ENCODE peak calls at places on chromosome 5, in four cellular contexts. K, M, H and X are unnamed samples. For H3K4me1, the result is how much of the 10 kb centered on the place peaks cover.

GRCh38 chr5:95717439-95717838 is 13.7 kb upstream of the RHOBTB3 start:
- DNase-seq in M (no peak), K (no peak), H (no peak), X (no peak)

GRCh38 chr5:148569948-148570347 is 84.4 kb downstream of the HTR4 start:
- DNase-seq in M (no peak), H (no peak), K (no peak), X (no peak)

GRCh38 chr5:91645347-91645746 is 262.2 kb upstream of the ARRDC3 start:
- DNase-seq in H (no peak), M (no peak), K (no peak), X (no peak)

GRCh38 chr5:145856285-145856818 is 16.5 kb downstream of the GRXCR2 start:
- DNase-seq in H (peak), K (no peak), M (no peak), X (no peak)

GRCh38 chr5:65699338-65699737 is 22.6 kb downstream of the SGTB start:
- DNase-seq in M (peak), K (no peak), H (no peak), X (no peak)

GRCh38 chr5:156534906-156535305 is 207.9 kb downstream of the SGCD start:
- DNase-seq in H (no peak), M (no peak), K (no peak), X (no peak)

GRCh38 chr5:18984559-18985080 is 1003.4 kb downstream of the CDH18 start:
- DNase-seq in K (no peak), M (no peak), H (no peak), X (no peak)

GRCh38 chr5:142455856-142456255 is 131.0 kb upstream of the SPRY4 start:
- DNase-seq in H (no peak), K (no peak), M (peak), X (no peak)

GRCh38 chr5:110112355-110112754 is 422.6 kb downstream of the MAN2A1 start:
- DNase-seq in M (no peak), H (no peak), K (no peak), X (no peak)

GRCh38 chr5:58795327-58795726 is 212.5 kb downstream of the RAB3C start:
- DNase-seq in K (no peak), H (no peak), M (no peak), X (no peak)

GRCh38 chr5:179142434-179143198 is 82.4 kb downstream of the ZNF354C start:
- DNase-seq in K (no peak), H (no peak), M (no peak), X (peak)

GRCh38 chr5:177473461-177473991 is at the start of gene DBN1:
- DNase-seq in H (no peak), M (no peak), K (peak), X (peak)

GRCh38 chr5:172714491-172715420 is 56.2 kb downstream of the DUSP1 start:
- DNase-seq in M (no peak), H (peak), K (peak), X (peak)

GRCh38 chr5:55578771-55579170 is 44.0 kb upstream of the PLPP1 start:
- DNase-seq in H (no peak), M (no peak), K (no peak), X (no peak)

GRCh38 chr5:91129748-91130147 is 253.4 kb downstream of the ARRDC3 start:
- DNase-seq in H (no peak), M (no peak), K (no peak), X (no peak)

GRCh38 chr5:113510836-113511451 is 2.5 kb upstream of the YTHDC2 start:
- DNase-seq in H (peak), K (no peak), M (no peak), X (peak)

GRCh38 chr5:141902416-141902815 is 21.3 kb upstream of the DELE1 start:
- DNase-seq in M (no peak), K (no peak), H (no peak), X (peak)

DNA sequence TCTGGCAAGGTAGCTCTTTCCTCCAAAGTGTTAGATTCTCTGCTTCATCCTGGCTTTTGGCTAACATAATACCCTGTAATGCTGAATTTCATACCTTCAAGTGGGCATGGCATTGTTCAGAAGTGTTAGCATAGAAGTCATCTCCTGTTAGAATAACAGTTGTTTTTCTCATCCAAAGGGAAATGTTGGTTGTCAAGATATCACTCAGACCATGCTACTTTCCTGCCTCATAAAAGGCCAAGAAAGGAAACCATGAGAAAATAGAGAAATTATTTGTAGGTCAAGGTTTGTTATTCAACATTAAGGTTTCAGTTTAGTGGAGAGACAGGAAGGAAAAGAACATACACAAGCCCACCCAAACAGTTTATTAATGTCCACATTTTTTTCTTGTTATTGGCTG is 472.5 kb downstream of the ARHGEF28 start:
- DNase-seq in K (no peak), H (no peak), M (no peak), X (no peak)
- H3K4me1 ChIP-seq in K (under half), H (under half), M (under half), X (under half)

DNA sequence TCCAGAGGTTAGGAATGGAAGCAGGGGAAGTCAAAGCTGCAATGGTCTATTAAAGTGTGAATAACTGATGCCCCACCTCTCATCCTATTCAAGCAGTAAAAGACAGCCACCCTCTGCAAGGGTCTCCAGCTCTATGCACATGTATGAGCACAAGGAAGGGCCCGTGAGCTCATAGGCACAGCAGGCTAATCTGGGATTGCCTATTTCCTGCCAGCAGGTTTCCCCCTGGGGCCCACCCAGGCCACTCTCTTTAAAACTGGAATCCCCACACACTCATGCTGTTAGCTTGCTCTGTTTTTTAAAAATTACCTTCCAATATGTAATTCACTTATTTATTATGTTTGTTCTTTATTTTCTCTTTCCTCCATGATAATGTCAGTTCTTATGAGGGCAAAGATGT is 48.7 kb upstream of the ZNF366 start:
- DNase-seq in M (no peak), K (no peak), H (no peak), X (no peak)
- TF ChIP-seq PBX3 in M (no peak), K (no peak), H (no peak), X (no peak)

GRCh38 chr5:144331361-144331760 is 160.7 kb downstream of the KCTD16 start:
- DNase-seq in H (no peak), K (no peak), M (no peak), X (no peak)

GRCh38 chr5:144332265-144332664 is 161.6 kb downstream of the KCTD16 start:
- DNase-seq in H (no peak), M (no peak), K (no peak), X (no peak)

GRCh38 chr5:144325532-144325931 is 154.9 kb downstream of the KCTD16 start:
- DNase-seq in H (no peak), M (no peak), K (no peak), X (no peak)

GRCh38 chr5:144328505-144328904 is 157.8 kb downstream of the KCTD16 start:
- DNase-seq in K (no peak), M (no peak), H (no peak), X (no peak)

GRCh38 chr5:144328980-144329379 is 158.3 kb downstream of the KCTD16 start:
- DNase-seq in M (no peak), K (no peak), H (no peak), X (no peak)
- H3K4me1 ChIP-seq in M (under half), K (under half), H (under half), X (under half)

DNA sequence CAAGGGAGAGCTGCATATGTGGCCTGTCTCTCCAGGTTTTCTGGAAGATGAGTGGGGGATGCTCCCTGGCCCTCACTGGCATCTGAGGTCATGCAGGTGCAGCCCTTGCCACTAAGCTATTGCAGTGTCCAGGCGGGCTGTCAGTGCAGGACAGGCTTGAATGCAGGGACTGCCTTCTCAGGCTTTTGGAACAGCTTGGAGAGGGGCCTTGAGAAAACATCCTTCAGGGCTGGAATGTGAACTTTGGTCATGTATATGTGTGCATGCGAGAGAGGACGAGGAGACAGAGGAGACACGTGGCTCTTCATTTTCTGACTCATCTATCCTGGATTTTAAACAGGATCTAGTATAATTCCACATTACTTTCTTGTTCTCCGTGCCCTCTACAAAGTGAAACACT is 90.3 kb downstream of the MACROH2A1 start:
- DNase-seq in H (peak), K (no peak), M (no peak), X (no peak)
- TF ChIP-seq PBX3 in H (no peak), K (no peak), M (no peak), X (no peak)

GRCh38 chr5:132762246-132763000 is 14.6 kb downstream of the SEPTIN8 start:
- DNase-seq in K (no peak), H (no peak), M (no peak), X (no peak)
- H3K4me1 ChIP-seq in K (under half), H (under half), M (under half), X (under half)

GRCh38 chr5:31364881-31365636 is 166.8 kb downstream of the DROSHA start:
- DNase-seq in H (no peak), M (no peak), K (no peak), X (no peak)

GRCh38 chr5:31359839-31360238 is 166.4 kb downstream of the CDH6 start:
- DNase-seq in K (no peak), H (no peak), M (no peak), X (no peak)

GRCh38 chr5:31361906-31362900 is 168.7 kb downstream of the CDH6 start:
- DNase-seq in M (no peak), H (no peak), K (no peak), X (no peak)

GRCh38 chr5:31362931-31363568 is 168.8 kb downstream of the DROSHA start:
- DNase-seq in M (no peak), H (no peak), K (no peak), X (no peak)

DNA sequence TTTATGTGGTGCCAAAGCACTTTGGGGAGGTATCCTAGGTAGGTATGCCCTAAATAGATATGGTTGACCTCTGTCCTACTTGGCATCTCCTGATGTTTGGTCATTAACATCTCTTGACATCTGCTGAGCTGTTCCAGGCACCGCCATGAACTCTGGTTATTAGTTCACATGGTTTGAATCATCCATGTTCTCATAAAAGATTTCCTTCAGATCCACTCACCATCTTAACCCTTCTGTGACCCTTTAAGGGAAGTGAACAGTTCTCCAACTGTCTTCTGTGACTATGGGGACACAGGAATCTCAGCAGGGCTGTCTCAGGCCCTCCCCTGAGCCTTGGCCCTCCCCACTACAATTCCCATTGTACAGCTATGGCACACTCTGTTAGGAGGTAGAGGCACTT is 167.7 kb downstream of the CDH6 start:
- DNase-seq in M (no peak), H (no peak), K (no peak), X (peak)
- TF ChIP-seq PBX3 in M (no peak), H (no peak), K (no peak), X (peak)